ENCODE peak calls at places on chromosomes 3 and 15, in seven cellular contexts. L is tibial artery, U is pancreas, E is GM23338, B is fibroblast of mammary gland, C is brain microvascular endothelial cell, M is stomach. K is an unnamed sample.

GRCh38 chr3:99049164-99049563 is 147.7 kb upstream of the DCBLD2 start:
- DNase-seq in U (no peak), E (no peak), M (no peak), B (no peak), C (no peak), L (no peak), K (no peak)

GRCh38 chr3:8838239-8838638 is 68.8 kb upstream of the OXTR start:
- DNase-seq in L (no peak), U (no peak), B (no peak), M (no peak), E (no peak), C (no peak), K (no peak)

GRCh38 chr3:48716508-48716981 is 476 bp downstream of the IP6K2 start:
- DNase-seq in U (peak), B (no peak), E (peak), L (no peak), M (no peak), C (no peak), K (peak)

GRCh38 chr15:72338617-72339321 is 18.8 kb upstream of the CELF6 start:
- DNase-seq in M (no peak), U (no peak), B (peak), E (no peak), L (peak), C (no peak), K (no peak)

GRCh38 chr3:63625161-63625560 is 27.3 kb upstream of the SNTN start:
- DNase-seq in L (no peak), E (no peak), U (no peak), M (no peak), C (peak), B (peak), K (no peak)

GRCh38 chr15:78889000-78889399 is 16.3 kb downstream of the MORF4L1 start:
- DNase-seq in M (no peak), B (no peak), E (no peak), U (no peak), L (no peak), C (no peak), K (no peak)

GRCh38 chr3:185403002-185403401 is 40.1 kb downstream of the MAP3K13 start:
- DNase-seq in M (no peak), L (no peak), C (no peak), B (no peak), U (no peak), E (no peak), K (no peak)

GRCh38 chr3:132448211-132448961 is 31.1 kb downstream of the DNAJC13 start:
- DNase-seq in C (peak), L (peak), U (peak), M (peak), B (peak), E (no peak), K (no peak)

DNA sequence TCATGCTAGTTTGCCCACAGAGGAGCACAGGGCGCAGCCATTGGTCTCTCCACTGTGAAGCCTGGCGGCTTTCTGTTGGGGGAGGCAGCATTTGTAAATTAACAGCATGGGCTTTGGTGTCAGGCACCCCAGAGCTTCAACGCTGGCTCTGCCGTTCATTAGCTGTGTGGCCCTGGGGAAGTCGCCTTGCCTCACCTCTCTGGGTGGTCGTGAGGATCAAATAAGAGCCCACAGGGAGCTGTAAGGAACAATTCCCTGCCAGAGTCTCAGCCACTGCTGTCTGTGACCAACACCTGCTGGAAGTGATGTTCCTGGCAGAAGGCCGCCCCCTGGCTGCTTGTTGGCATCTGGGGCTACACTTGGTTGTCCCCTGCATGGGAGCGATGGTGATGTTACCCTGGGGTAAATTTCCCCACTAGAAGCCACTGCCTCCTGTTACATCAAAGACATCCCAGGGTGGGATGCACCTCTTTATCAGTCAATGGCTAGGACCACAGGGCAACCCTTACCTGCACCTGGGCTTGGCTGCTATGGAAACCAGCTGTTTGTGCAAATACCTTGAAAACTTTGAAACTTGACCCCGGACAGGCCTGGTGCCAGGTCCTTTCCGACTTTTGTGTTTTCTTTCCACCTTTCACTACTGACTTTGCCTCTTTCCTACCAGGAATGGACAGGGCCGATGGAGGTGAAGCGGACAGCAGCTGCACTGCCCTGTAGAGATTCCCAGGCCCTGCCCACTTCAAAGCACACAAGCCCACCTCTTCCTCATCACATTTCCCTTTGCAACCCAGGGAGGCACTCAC is 36.9 kb downstream of the DNASE1L3 start:
- DNase-seq in E (peak), M (peak), C (no peak), B (no peak), U (peak), L (no peak), K (peak)
- TF ChIP-seq CTCF in E (peak), M (no peak), C (peak), B (peak), U (peak), L (peak), K (no peak)

GRCh38 chr15:73715417-73715816 is 31.2 kb downstream of the CD276 start:
- DNase-seq in M (no peak), E (no peak), B (no peak), C (no peak), L (no peak), U (no peak), K (no peak)

GRCh38 chr15:73712107-73712506 is 27.9 kb downstream of the CD276 start:
- DNase-seq in M (no peak), L (no peak), E (peak), C (no peak), U (no peak), B (no peak), K (no peak)

GRCh38 chr15:73717206-73717605 is 33.0 kb downstream of the CD276 start:
- DNase-seq in C (no peak), M (no peak), L (no peak), U (no peak), E (no peak), B (no peak), K (no peak)

GRCh38 chr15:73716417-73716816 is 32.2 kb downstream of the CD276 start:
- DNase-seq in C (no peak), M (peak), B (no peak), L (no peak), E (no peak), U (peak), K (no peak)

GRCh38 chr15:73714695-73715301 is 30.6 kb downstream of the CD276 start:
- DNase-seq in B (no peak), U (no peak), M (no peak), E (no peak), C (no peak), L (no peak), K (no peak)
- TF ChIP-seq CTCF in B (no peak), U (no peak), M (no peak), E (no peak), C (no peak), L (no peak), K (no peak)

GRCh38 chr15:92654662-92655061 is 913 bp downstream of the FAM174B start:
- DNase-seq in C (no peak), E (no peak), M (no peak), B (no peak), U (no peak), L (no peak), K (no peak)
- TF ChIP-seq CTCF in C (no peak), E (no peak), M (no peak), B (no peak), U (no peak), L (no peak), K (no peak)

DNA sequence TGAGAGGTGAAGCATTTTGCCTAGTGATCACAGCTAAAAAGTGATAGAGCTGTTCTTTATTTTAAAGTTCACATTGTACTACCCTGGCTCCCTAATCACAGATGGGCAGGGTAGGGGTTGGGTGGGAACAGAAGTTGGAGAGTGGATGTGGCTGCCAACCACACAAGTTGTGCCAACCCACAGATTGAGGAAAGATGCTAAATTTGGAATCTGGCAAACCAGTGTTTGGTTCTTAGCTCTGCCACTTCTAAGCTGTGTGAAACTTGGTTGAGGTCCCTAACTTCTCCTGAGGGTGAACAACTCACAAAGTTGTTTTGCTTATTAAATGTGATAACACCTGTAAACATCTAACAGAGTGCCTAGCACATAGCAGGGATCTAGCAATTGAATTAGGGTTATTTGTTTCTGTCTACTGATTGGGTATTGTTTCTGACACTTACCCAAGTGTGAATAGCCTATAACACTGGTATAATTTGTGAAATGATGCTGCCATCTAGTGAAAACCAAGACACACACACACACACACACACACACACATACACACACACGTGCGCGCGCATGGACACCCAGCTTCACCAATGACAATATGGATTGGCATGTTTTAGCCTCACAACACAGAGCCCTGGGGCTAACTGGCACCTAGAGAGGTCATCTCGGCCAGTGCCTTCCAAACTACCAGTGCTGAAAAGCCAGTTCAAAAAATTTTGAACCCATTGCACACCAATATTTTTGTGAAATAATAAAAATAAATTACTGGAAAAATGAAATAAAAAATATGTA is 25.3 kb downstream of the ADGRG7 start:
- DNase-seq in C (peak), B (peak), L (no peak), E (peak), M (peak), U (peak), K (peak)
- TF ChIP-seq CTCF in C (no peak), B (no peak), L (no peak), E (no peak), M (no peak), U (no peak), K (no peak)

DNA sequence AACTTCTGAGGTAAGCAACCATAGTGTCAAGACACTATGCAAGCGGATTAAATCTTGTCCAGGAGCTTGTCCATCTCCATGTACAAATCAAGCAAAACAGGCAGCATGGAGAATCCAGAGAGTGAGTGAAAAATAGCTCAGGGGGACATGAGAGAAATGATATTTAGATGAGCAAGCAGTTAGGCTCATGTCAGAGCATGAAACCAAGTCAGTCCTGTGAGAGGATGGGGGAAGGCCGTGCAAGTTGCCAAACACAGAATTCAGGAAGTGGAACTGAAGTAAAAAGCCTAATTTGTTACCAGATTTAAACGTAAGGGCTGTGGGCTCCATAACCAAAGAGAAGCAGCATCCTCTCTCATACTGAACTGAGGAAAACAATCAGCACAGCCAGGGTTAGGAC is 995.9 kb downstream of the MCTP2 start:
- DNase-seq in M (no peak), E (no peak), L (no peak), B (no peak), U (no peak), C (no peak), K (no peak)
- TF ChIP-seq CTCF in M (no peak), E (no peak), L (no peak), B (no peak), U (no peak), C (no peak), K (no peak)

DNA sequence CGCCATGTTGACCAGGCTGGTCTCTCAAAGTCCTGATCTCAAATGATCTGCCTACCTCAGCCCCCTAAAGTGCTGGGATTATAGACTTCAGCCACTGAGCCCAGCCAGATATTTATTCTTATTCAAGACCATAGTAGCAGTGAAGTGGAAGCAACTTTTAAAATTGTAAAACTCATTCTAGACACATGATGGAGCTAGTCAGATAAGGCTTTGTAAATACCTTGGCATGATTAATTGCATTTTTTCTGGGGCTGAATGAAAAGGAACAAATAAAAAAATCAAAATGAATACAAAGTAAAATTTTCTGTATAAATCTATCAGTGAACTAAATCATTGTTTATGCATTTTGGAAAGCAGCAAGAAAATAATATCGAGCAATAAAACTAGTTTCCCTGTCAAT is 4.1 kb upstream of the MYO1E start:
- DNase-seq in B (no peak), E (no peak), L (no peak), U (no peak), C (no peak), M (no peak), K (no peak)
- TF ChIP-seq CTCF in B (no peak), E (peak), L (no peak), U (no peak), C (no peak), M (no peak), K (no peak)

GRCh38 chr3:138594935-138595259 is 837 bp upstream of the CEP70 start:
- DNase-seq in E (no peak), U (no peak), M (no peak), B (no peak), C (no peak), L (no peak), K (no peak)
- TF ChIP-seq CTCF in E (no peak), U (no peak), M (no peak), B (no peak), C (no peak), L (no peak), K (peak)

GRCh38 chr3:78242724-78243123 is 1202.8 kb downstream of the ROBO2 start:
- DNase-seq in M (no peak), B (no peak), L (no peak), C (no peak), E (no peak), U (no peak), K (no peak)

GRCh38 chr3:78238811-78239210 is 1198.9 kb downstream of the ROBO2 start:
- DNase-seq in U (no peak), L (no peak), E (no peak), C (no peak), B (no peak), M (no peak), K (no peak)

DNA sequence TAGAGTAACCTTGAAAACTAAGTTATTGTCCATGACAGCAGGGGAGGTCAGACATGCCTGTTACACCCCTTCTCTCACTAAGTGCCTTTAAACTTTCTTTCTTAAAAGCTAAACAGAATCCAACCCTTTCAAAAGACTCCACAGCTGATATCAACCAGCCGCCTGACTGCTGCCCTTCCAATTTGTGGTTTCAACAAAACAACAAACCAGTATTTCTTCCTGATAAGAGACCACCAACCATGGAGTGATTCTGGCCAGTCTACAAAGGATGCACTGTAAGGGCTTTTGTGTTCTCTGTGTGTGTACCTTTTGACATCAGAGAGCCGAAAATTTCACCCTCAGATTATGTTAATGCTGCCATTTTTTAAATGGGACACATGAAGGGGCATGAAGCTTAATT is 1204.2 kb downstream of the ROBO2 start:
- DNase-seq in U (no peak), C (no peak), B (no peak), E (no peak), M (no peak), L (no peak), K (no peak)
- TF ChIP-seq CTCF in U (no peak), C (no peak), B (no peak), E (no peak), M (no peak), L (no peak), K (no peak)

GRCh38 chr3:53643757-53644156 is 149.3 kb downstream of the CACNA1D start:
- DNase-seq in L (no peak), B (no peak), E (peak), U (no peak), C (no peak), M (no peak), K (peak)
- TF ChIP-seq CTCF in L (no peak), B (no peak), E (peak), U (no peak), C (no peak), M (no peak), K (no peak)

DNA sequence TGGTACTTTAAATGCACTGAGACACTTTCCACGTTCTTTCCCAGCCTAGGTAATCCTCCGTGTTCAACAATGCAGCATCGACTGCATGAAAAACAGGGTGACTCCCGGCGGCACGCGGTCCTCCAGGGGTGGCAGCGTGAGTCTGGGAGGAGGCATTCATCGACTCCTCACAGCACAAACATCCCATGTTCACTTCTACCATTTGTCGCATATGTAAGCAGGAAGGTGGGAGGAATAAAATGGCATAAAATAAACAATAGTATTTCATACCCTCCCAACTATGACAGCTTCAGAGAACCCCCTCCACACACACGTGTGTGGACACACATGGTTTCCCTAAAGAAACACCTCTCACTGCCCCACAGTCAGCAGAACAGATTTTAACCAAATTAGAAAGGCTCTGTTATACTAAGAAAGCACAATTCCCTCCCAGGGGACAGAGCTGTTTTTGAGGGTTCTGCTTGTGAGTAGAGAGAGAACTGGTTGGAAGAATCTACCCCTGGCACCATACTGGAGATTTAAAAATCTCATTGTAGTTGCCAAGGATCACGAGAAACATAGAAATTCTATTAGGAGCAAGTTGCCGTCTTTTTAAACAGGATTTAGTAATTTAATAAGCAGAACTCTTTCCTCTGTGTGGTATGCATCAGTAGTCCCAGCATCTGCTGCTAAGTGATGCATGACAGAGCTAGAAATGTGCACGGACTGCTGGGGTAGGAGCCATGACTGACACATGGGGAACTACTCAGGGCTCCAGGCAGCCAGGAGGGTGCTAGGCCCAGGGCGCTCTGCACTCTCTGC is 6.0 kb downstream of the FAM43A start:
- DNase-seq in M (peak), B (peak), U (no peak), L (no peak), C (peak), E (no peak), K (peak)
- TF ChIP-seq CTCF in M (no peak), B (no peak), U (no peak), L (no peak), C (no peak), E (no peak), K (no peak)

K was measured in glutamatergic neuron.